ENCODE peak calls at places on chromosomes 2 and 18, in seven cellular contexts. One of them, this sample, is unnamed.

GRCh38 chr2:235056768-235057167 is 105.0 kb downstream of the SH3BP4 start:
- DNase-seq in GM23338: no peak
- DNase-seq in mammary epithelial cell: no peak
- DNase-seq in breast epithelium: no peak
- DNase-seq in astrocyte: no peak
- DNase-seq in CD8-positive, alpha-beta memory T cell: no peak
- DNase-seq in body of pancreas: no peak
- DNase-seq in this sample: no peak

GRCh38 chr2:120398961-120399888 is 53.3 kb downstream of the INHBB start:
- DNase-seq in GM23338: no peak
- DNase-seq in mammary epithelial cell: peak; percentile 4
- DNase-seq in breast epithelium: peak; percentile 90
- DNase-seq in astrocyte: no peak
- DNase-seq in CD8-positive, alpha-beta memory T cell: no peak
- DNase-seq in body of pancreas: no peak
- DNase-seq in this sample: no peak

GRCh38 chr2:26528186-26528585 is 50.3 kb upstream of the OTOF start:
- DNase-seq in GM23338: no peak
- DNase-seq in mammary epithelial cell: no peak
- DNase-seq in breast epithelium: peak; percentile 19
- DNase-seq in astrocyte: no peak
- DNase-seq in CD8-positive, alpha-beta memory T cell: no peak
- DNase-seq in body of pancreas: no peak
- DNase-seq in this sample: no peak

GRCh38 chr2:233404227-233404626 is 49.9 kb downstream of the DGKD start:
- DNase-seq in GM23338: peak; percentile 59
- DNase-seq in mammary epithelial cell: peak; percentile 46
- DNase-seq in breast epithelium: no peak
- DNase-seq in astrocyte: no peak
- DNase-seq in CD8-positive, alpha-beta memory T cell: peak; percentile 54
- DNase-seq in body of pancreas: peak; percentile 56
- DNase-seq in this sample: no peak

GRCh38 chr2:54624611-54625071 is 98.8 kb upstream of the EML6 start:
- DNase-seq in GM23338: no peak
- DNase-seq in mammary epithelial cell: no peak
- DNase-seq in breast epithelium: no peak
- DNase-seq in astrocyte: no peak
- DNase-seq in CD8-positive, alpha-beta memory T cell: no peak
- DNase-seq in body of pancreas: no peak
- DNase-seq in this sample: no peak

GRCh38 chr18:48920408-48921038 is 30.2 kb downstream of the SMAD7 start:
- DNase-seq in GM23338: no peak
- DNase-seq in mammary epithelial cell: no peak
- DNase-seq in breast epithelium: no peak
- DNase-seq in astrocyte: no peak
- DNase-seq in CD8-positive, alpha-beta memory T cell: no peak
- DNase-seq in body of pancreas: no peak
- DNase-seq in this sample: peak; percentile 56

GRCh38 chr2:112710956-112711355 is 9.9 kb upstream of the NT5DC4 start:
- DNase-seq in GM23338: no peak
- DNase-seq in mammary epithelial cell: no peak
- DNase-seq in breast epithelium: no peak
- DNase-seq in astrocyte: no peak
- DNase-seq in CD8-positive, alpha-beta memory T cell: no peak
- DNase-seq in body of pancreas: no peak
- DNase-seq in this sample: no peak

GRCh38 chr2:239371726-239372686 is 28.8 kb downstream of the HDAC4 start:
- DNase-seq in GM23338: peak; percentile 0
- DNase-seq in mammary epithelial cell: no peak
- DNase-seq in breast epithelium: peak; percentile 15
- DNase-seq in astrocyte: no peak
- DNase-seq in CD8-positive, alpha-beta memory T cell: no peak
- DNase-seq in body of pancreas: peak; percentile 4
- DNase-seq in this sample: no peak

GRCh38 chr2:240591784-240592183 is 5.2 kb downstream of the CAPN10 start:
- DNase-seq in GM23338: no peak
- DNase-seq in mammary epithelial cell: no peak
- DNase-seq in breast epithelium: no peak
- DNase-seq in astrocyte: no peak
- DNase-seq in CD8-positive, alpha-beta memory T cell: no peak
- DNase-seq in body of pancreas: no peak
- DNase-seq in this sample: no peak

GRCh38 chr18:35030234-35030989 is 10.8 kb upstream of the MAPRE2 start:
- DNase-seq in GM23338: no peak
- DNase-seq in mammary epithelial cell: no peak
- DNase-seq in breast epithelium: no peak
- DNase-seq in astrocyte: no peak
- DNase-seq in CD8-positive, alpha-beta memory T cell: peak; percentile 70
- DNase-seq in body of pancreas: no peak
- DNase-seq in this sample: no peak

GRCh38 chr18:63111549-63112402 is 207.8 kb downstream of the BCL2 start:
- DNase-seq in GM23338: no peak
- DNase-seq in mammary epithelial cell: no peak
- DNase-seq in breast epithelium: no peak
- DNase-seq in astrocyte: no peak
- DNase-seq in CD8-positive, alpha-beta memory T cell: no peak
- DNase-seq in body of pancreas: peak; percentile 25
- DNase-seq in this sample: no peak

GRCh38 chr2:124001681-124002080 is 23.4 kb upstream of the CNTNAP5 start:
- DNase-seq in GM23338: no peak
- DNase-seq in mammary epithelial cell: no peak
- DNase-seq in breast epithelium: no peak
- DNase-seq in astrocyte: no peak
- DNase-seq in CD8-positive, alpha-beta memory T cell: no peak
- DNase-seq in body of pancreas: peak; percentile 32
- DNase-seq in this sample: no peak

GRCh38 chr2:3309496-3310355 is 67.9 kb downstream of the EIPR1 start:
- DNase-seq in GM23338: no peak
- DNase-seq in mammary epithelial cell: no peak
- DNase-seq in breast epithelium: no peak
- DNase-seq in astrocyte: no peak
- DNase-seq in CD8-positive, alpha-beta memory T cell: no peak
- DNase-seq in body of pancreas: no peak
- DNase-seq in this sample: no peak

GRCh38 chr2:46793423-46794416 is 121.9 kb downstream of the MCFD2 start:
- DNase-seq in GM23338: no peak
- DNase-seq in mammary epithelial cell: no peak
- DNase-seq in breast epithelium: no peak
- DNase-seq in astrocyte: no peak
- DNase-seq in CD8-positive, alpha-beta memory T cell: no peak
- DNase-seq in body of pancreas: peak; percentile 70
- DNase-seq in this sample: no peak

GRCh38 chr2:74671479-74671878 is 17.4 kb downstream of the SEMA4F start:
- DNase-seq in GM23338: no peak
- DNase-seq in mammary epithelial cell: peak; percentile 63
- DNase-seq in breast epithelium: no peak
- DNase-seq in astrocyte: peak; percentile 57
- DNase-seq in CD8-positive, alpha-beta memory T cell: no peak
- DNase-seq in body of pancreas: no peak
- DNase-seq in this sample: no peak

GRCh38 chr2:207073791-207074678 is 91.7 kb downstream of the KLF7 start:
- DNase-seq in GM23338: peak; percentile 47
- DNase-seq in mammary epithelial cell: no peak
- DNase-seq in breast epithelium: no peak
- DNase-seq in astrocyte: peak; percentile 6
- DNase-seq in CD8-positive, alpha-beta memory T cell: no peak
- DNase-seq in body of pancreas: no peak
- DNase-seq in this sample: peak; percentile 56

GRCh38 chr2:28338046-28338753 is 54.5 kb upstream of the FOSL2 start:
- DNase-seq in GM23338: no peak
- DNase-seq in mammary epithelial cell: no peak
- DNase-seq in breast epithelium: peak; percentile 68
- DNase-seq in astrocyte: peak; percentile 91
- DNase-seq in CD8-positive, alpha-beta memory T cell: no peak
- DNase-seq in body of pancreas: peak; percentile 45
- DNase-seq in this sample: no peak

GRCh38 chr2:213544940-213545339 is 260.7 kb downstream of the SPAG16 start:
- DNase-seq in GM23338: no peak
- DNase-seq in mammary epithelial cell: no peak
- DNase-seq in breast epithelium: no peak
- DNase-seq in astrocyte: peak; percentile 12
- DNase-seq in CD8-positive, alpha-beta memory T cell: no peak
- DNase-seq in body of pancreas: no peak
- DNase-seq in this sample: no peak

GRCh38 chr2:149901231-149901859 is 313.8 kb upstream of the MMADHC start:
- DNase-seq in GM23338: no peak
- DNase-seq in mammary epithelial cell: no peak
- DNase-seq in breast epithelium: no peak
- DNase-seq in astrocyte: peak; percentile 62
- DNase-seq in CD8-positive, alpha-beta memory T cell: no peak
- DNase-seq in body of pancreas: no peak
- DNase-seq in this sample: no peak

GRCh38 chr2:63819256-63819655 is 22.4 kb upstream of the UGP2 start:
- DNase-seq in GM23338: no peak
- DNase-seq in mammary epithelial cell: no peak
- DNase-seq in breast epithelium: no peak
- DNase-seq in astrocyte: no peak
- DNase-seq in CD8-positive, alpha-beta memory T cell: no peak
- DNase-seq in body of pancreas: no peak
- DNase-seq in this sample: no peak
- H3K27ac ChIP-seq in GM23338: no peak overlapping the region
- H3K27ac ChIP-seq in mammary epithelial cell: no peak overlapping the region
- H3K27ac ChIP-seq in breast epithelium: peak overlapping the region; percentile 65
- H3K27ac ChIP-seq in astrocyte: no peak overlapping the region
- H3K27ac ChIP-seq in CD8-positive, alpha-beta memory T cell: no peak overlapping the region
- H3K27ac ChIP-seq in body of pancreas: peak overlapping the region; percentile 23
- H3K27ac ChIP-seq in this sample: no peak overlapping the region

GRCh38 chr2:219619235-219619634 is 8.2 kb upstream of the SLC4A3 start:
- DNase-seq in GM23338: peak; percentile 66
- DNase-seq in mammary epithelial cell: no peak
- DNase-seq in breast epithelium: no peak
- DNase-seq in astrocyte: no peak
- DNase-seq in CD8-positive, alpha-beta memory T cell: no peak
- DNase-seq in body of pancreas: no peak
- DNase-seq in this sample: no peak

GRCh38 chr2:219615894-219616293 is 11.5 kb upstream of the SLC4A3 start:
- DNase-seq in GM23338: no peak
- DNase-seq in mammary epithelial cell: no peak
- DNase-seq in breast epithelium: no peak
- DNase-seq in astrocyte: no peak
- DNase-seq in CD8-positive, alpha-beta memory T cell: no peak
- DNase-seq in body of pancreas: no peak
- DNase-seq in this sample: no peak

GRCh38 chr2:219616550-219616949 is 10.9 kb upstream of the SLC4A3 start:
- DNase-seq in GM23338: no peak
- DNase-seq in mammary epithelial cell: no peak
- DNase-seq in breast epithelium: no peak
- DNase-seq in astrocyte: no peak
- DNase-seq in CD8-positive, alpha-beta memory T cell: no peak
- DNase-seq in body of pancreas: no peak
- DNase-seq in this sample: no peak

GRCh38 chr2:219620546-219620945 is 6.9 kb upstream of the SLC4A3 start:
- DNase-seq in GM23338: no peak
- DNase-seq in mammary epithelial cell: no peak
- DNase-seq in breast epithelium: no peak
- DNase-seq in astrocyte: no peak
- DNase-seq in CD8-positive, alpha-beta memory T cell: no peak
- DNase-seq in body of pancreas: no peak
- DNase-seq in this sample: no peak

GRCh38 chr2:219618733-219619122 is 8.7 kb upstream of the SLC4A3 start:
- DNase-seq in GM23338: no peak
- DNase-seq in mammary epithelial cell: no peak
- DNase-seq in breast epithelium: no peak
- DNase-seq in astrocyte: no peak
- DNase-seq in CD8-positive, alpha-beta memory T cell: no peak
- DNase-seq in body of pancreas: no peak
- DNase-seq in this sample: no peak
- H3K27ac ChIP-seq in GM23338: no peak overlapping the region
- H3K27ac ChIP-seq in mammary epithelial cell: no peak overlapping the region
- H3K27ac ChIP-seq in breast epithelium: no peak overlapping the region
- H3K27ac ChIP-seq in astrocyte: no peak overlapping the region
- H3K27ac ChIP-seq in CD8-positive, alpha-beta memory T cell: no peak overlapping the region
- H3K27ac ChIP-seq in body of pancreas: no peak overlapping the region
- H3K27ac ChIP-seq in this sample: no peak overlapping the region

DNA sequence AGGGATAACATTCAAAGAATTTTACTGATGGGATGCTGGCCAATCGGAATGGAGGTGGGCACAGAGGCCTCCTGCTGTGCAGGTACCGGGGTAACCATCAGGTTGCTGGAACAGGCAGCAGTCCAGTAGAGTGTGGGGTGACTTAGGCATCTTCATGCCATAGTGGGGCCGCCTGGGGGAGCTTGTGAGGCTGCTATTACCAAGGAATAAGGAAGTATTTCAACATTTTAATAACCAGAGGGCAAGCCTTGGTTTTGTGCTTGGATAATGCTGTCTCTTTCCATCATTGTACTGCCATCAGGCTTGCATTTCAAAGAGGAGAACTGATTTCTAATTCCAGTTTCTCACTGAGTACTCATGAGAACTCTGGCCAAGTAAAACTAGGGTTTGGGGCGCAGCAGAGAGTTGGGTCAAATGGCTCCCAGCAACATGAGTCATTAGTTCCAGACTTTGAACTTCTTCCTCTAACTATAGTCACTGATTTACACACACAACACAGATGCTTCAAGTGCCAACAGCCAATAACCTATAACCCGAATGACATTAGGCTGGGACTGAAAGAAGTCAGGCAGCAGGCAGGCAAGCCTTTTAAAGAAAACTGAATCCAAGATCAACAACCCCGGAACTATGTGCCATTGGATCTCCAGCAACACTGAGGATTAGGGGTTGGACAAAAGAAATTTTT is 56.1 kb upstream of the FHL2 start:
- DNase-seq in GM23338: peak; percentile 69
- DNase-seq in mammary epithelial cell: peak; percentile 89
- DNase-seq in breast epithelium: no peak
- DNase-seq in astrocyte: peak; percentile 89
- DNase-seq in CD8-positive, alpha-beta memory T cell: no peak
- DNase-seq in body of pancreas: peak; percentile 28
- DNase-seq in this sample: no peak
- H3K27ac ChIP-seq in GM23338: no peak overlapping the region
- H3K27ac ChIP-seq in mammary epithelial cell: peak overlapping the region; percentile 97
- H3K27ac ChIP-seq in breast epithelium: peak overlapping the region; percentile 23
- H3K27ac ChIP-seq in astrocyte: peak overlapping the region; percentile 81
- H3K27ac ChIP-seq in CD8-positive, alpha-beta memory T cell: no peak overlapping the region
- H3K27ac ChIP-seq in body of pancreas: no peak overlapping the region
- H3K27ac ChIP-seq in this sample: no peak overlapping the region

DNA sequence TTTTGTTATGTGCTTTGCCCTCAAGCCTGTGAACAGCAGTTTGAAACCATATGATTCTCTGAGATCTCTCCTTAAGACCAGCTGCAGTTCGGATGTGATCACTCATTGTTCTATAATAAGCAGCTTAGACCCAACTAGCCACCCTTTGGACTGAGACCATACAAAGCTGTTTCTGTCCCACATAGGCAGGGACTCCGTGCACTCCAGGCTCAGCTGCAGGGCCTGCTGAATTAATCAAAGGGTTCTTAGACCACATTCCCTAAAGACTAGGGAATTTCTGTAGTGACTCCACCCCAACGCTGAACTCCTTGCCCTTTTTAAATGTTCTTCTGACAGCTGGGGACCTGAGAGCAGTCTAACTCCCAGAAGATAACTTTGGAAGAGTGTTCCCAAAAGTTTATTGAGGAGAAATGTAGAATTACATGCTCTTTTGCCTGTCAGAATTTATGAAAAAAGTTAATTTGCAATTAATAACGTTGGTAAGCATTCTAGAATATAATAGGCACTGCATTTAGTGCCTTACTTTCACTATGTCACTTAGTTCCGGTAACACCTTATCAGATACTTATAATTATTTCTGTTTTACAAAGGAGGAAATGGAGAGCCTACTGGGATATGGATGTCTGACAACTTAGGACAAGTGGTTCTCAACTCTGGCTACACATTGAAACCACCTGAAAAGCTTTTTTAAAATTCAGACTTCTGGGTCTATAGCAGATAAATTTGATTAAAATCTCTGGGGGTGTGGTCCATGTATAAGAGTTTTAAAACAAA is 42.3 kb downstream of the GULP1 start:
- DNase-seq in GM23338: no peak
- DNase-seq in mammary epithelial cell: no peak
- DNase-seq in breast epithelium: no peak
- DNase-seq in astrocyte: peak; percentile 44
- DNase-seq in CD8-positive, alpha-beta memory T cell: no peak
- DNase-seq in body of pancreas: peak; percentile 39
- DNase-seq in this sample: no peak
- H3K27ac ChIP-seq in GM23338: peak overlapping the region; percentile 3
- H3K27ac ChIP-seq in mammary epithelial cell: no peak overlapping the region
- H3K27ac ChIP-seq in breast epithelium: peak overlapping the region; percentile 14
- H3K27ac ChIP-seq in astrocyte: no peak overlapping the region
- H3K27ac ChIP-seq in CD8-positive, alpha-beta memory T cell: no peak overlapping the region
- H3K27ac ChIP-seq in body of pancreas: peak overlapping the region; percentile 19
- H3K27ac ChIP-seq in this sample: no peak overlapping the region